ENCODE peak calls at places on chromosomes 2 and 18, in eight cellular contexts. Q is HCT116; E is CD8-positive, alpha-beta T cell; P is AG04449; I is heart right ventricle; U is NB4; C is cardiac muscle cell; W is type B pancreatic cell. R is an unnamed sample.

GRCh38 chr2:23662941-23663729 is 263.8 kb downstream of the ATAD2B start:
- DNase-seq in Q (no peak), E (no peak), P (no peak), U (no peak), W (no peak), C (peak), I (peak), R (no peak)

GRCh38 chr2:112629823-112630222 is 15.9 kb upstream of the SLC20A1 start:
- DNase-seq in Q (no peak), E (peak), C (no peak), U (no peak), P (no peak), I (no peak), W (peak), R (no peak)

GRCh38 chr2:159064446-159065301 is 96.2 kb downstream of the TANC1 start:
- DNase-seq in E (no peak), C (peak), U (no peak), W (no peak), I (no peak), Q (no peak), P (no peak), R (no peak)

GRCh38 chr18:21660078-21660477 is 44.5 kb downstream of the ABHD3 start:
- DNase-seq in P (no peak), I (no peak), Q (no peak), E (no peak), W (no peak), U (no peak), C (no peak), R (no peak)

GRCh38 chr2:108570416-108570815 is 36.1 kb downstream of the LIMS1 start:
- DNase-seq in C (peak), I (no peak), U (no peak), Q (no peak), P (no peak), E (no peak), W (no peak), R (no peak)

GRCh38 chr2:30106543-30106942 is 40.3 kb upstream of the YPEL5 start:
- DNase-seq in C (peak), U (no peak), P (no peak), E (no peak), I (no peak), W (no peak), Q (no peak), R (no peak)

GRCh38 chr18:50287441-50288347 is at the start of gene CXXC1:
- DNase-seq in E (peak), P (peak), I (peak), Q (peak), U (peak), C (peak), W (peak), R (peak)

GRCh38 chr2:238415036-238415764 is 11.5 kb upstream of the ASB1 start:
- DNase-seq in U (no peak), Q (no peak), C (no peak), E (no peak), I (no peak), W (no peak), P (no peak), R (no peak)

GRCh38 chr2:2771721-2772411 is 440.8 kb upstream of the MYT1L start:
- DNase-seq in W (no peak), Q (no peak), C (no peak), E (no peak), U (no peak), P (no peak), I (no peak), R (no peak)

GRCh38 chr18:57273194-57273593 is 79.2 kb upstream of the ST8SIA3 start:
- DNase-seq in U (no peak), P (no peak), E (no peak), I (no peak), W (no peak), C (no peak), Q (no peak), R (no peak)

GRCh38 chr18:50268022-50268747 is 1.9 kb upstream of the CFAP53 start:
- DNase-seq in I (peak), Q (no peak), P (no peak), U (no peak), E (peak), W (no peak), C (peak), R (no peak)

GRCh38 chr18:61643884-61644647 is 248.7 kb downstream of the RNF152 start:
- DNase-seq in Q (no peak), W (no peak), U (peak), E (no peak), C (no peak), I (no peak), P (no peak), R (no peak)

GRCh38 chr2:130385709-130386108 is 29.9 kb downstream of the PTPN18 start:
- DNase-seq in W (no peak), E (no peak), I (no peak), Q (no peak), P (no peak), U (no peak), C (no peak), R (no peak)

GRCh38 chr18:42635378-42636048 is 480.0 kb downstream of the RIT2 start:
- DNase-seq in P (no peak), C (peak), U (peak), Q (no peak), E (no peak), I (no peak), W (no peak), R (no peak)

GRCh38 chr2:66495788-66496640 is 61.1 kb downstream of the MEIS1 start:
- DNase-seq in U (peak), Q (no peak), P (peak), W (no peak), E (no peak), I (peak), C (peak), R (peak)

GRCh38 chr2:214713080-214713830 is 96.2 kb downstream of the BARD1 start:
- DNase-seq in P (no peak), W (no peak), C (no peak), E (no peak), I (no peak), U (no peak), Q (no peak), R (no peak)

GRCh38 chr2:234496835-234497591 is at the start of gene ARL4C:
- DNase-seq in E (peak), Q (no peak), I (peak), W (peak), C (peak), P (no peak), U (no peak), R (no peak)

GRCh38 chr2:224357098-224357901 is 44.6 kb downstream of the FAM124B start:
- DNase-seq in C (peak), I (peak), W (no peak), U (peak), E (peak), Q (peak), P (no peak), R (no peak)

GRCh38 chr18:62420513-62421209 is 95.6 kb downstream of the TNFRSF11A start:
- DNase-seq in Q (no peak), P (no peak), C (peak), U (peak), W (no peak), E (peak), I (no peak), R (peak)

GRCh38 chr18:7904529-7904928 is 337.4 kb downstream of the PTPRM start:
- DNase-seq in Q (no peak), E (no peak), P (no peak), W (no peak), U (no peak), I (no peak), C (no peak), R (no peak)

GRCh38 chr2:170436077-170436943 is 258.4 kb downstream of the MYO3B start:
- DNase-seq in P (no peak), Q (no peak), W (no peak), E (no peak), U (no peak), I (no peak), C (no peak), R (no peak)

GRCh38 chr2:39513641-39514094 is 76.6 kb upstream of the MAP4K3 start:
- DNase-seq in E (no peak), W (no peak), U (peak), C (peak), Q (peak), P (peak), I (peak), R (peak)

GRCh38 chr18:53850918-53851317 is 373.6 kb downstream of the MBD2 start:
- DNase-seq in Q (no peak), E (no peak), P (no peak), C (no peak), U (no peak), I (no peak), W (no peak), R (no peak)

GRCh38 chr18:30903566-30903965 is 139.0 kb downstream of the DSC3 start:
- DNase-seq in P (no peak), C (no peak), U (no peak), I (no peak), E (no peak), Q (peak), W (no peak), R (peak)

GRCh38 chr2:235967358-235967757 is 200.8 kb downstream of the GBX2 start:
- DNase-seq in U (peak), W (no peak), E (no peak), P (no peak), I (no peak), Q (no peak), C (no peak), R (no peak)

GRCh38 chr18:54387631-54388030 is 29.9 kb downstream of the C18orf54 start:
- DNase-seq in W (no peak), C (no peak), Q (no peak), P (no peak), U (no peak), E (no peak), I (no peak), R (no peak)

GRCh38 chr2:164620873-164621760 is at the start of gene GRB14:
- DNase-seq in P (no peak), Q (peak), I (peak), U (no peak), E (no peak), C (peak), W (peak), R (no peak)

GRCh38 chr2:103818176-103818575 is 1035.7 kb upstream of the POU3F3 start:
- DNase-seq in E (no peak), Q (no peak), I (no peak), U (no peak), W (no peak), P (no peak), C (no peak), R (no peak)

GRCh38 chr2:181198188-181198864 is 217.9 kb downstream of the UBE2E3 start:
- DNase-seq in P (no peak), Q (no peak), W (no peak), U (peak), I (no peak), E (no peak), C (no peak), R (no peak)

GRCh38 chr2:65275141-65275540 is 47.5 kb downstream of the ACTR2 start:
- DNase-seq in U (no peak), P (no peak), E (no peak), W (no peak), C (no peak), I (no peak), Q (no peak), R (no peak)

GRCh38 chr2:158392683-158393082 is 63.9 kb downstream of the CCDC148 start:
- DNase-seq in W (no peak), P (no peak), U (no peak), I (no peak), C (no peak), Q (no peak), E (no peak), R (no peak)

GRCh38 chr18:55195863-55196262 is 236.6 kb upstream of the CCDC68 start:
- DNase-seq in W (no peak), Q (no peak), I (no peak), U (no peak), C (no peak), E (no peak), P (no peak), R (no peak)

GRCh38 chr2:241355983-241356870 is at the start of gene FARP2:
- DNase-seq in P (peak), W (peak), E (peak), I (peak), Q (peak), C (peak), U (peak), R (peak)
- TF ChIP-seq CTCF in P (peak), W (no peak), E (no peak), I (no peak), Q (no peak), C (no peak), U (no peak), R (no peak)

GRCh38 chr18:11761553-11761952 is 72.5 kb downstream of the GNAL start:
- DNase-seq in Q (peak), P (no peak), W (no peak), E (no peak), C (no peak), U (no peak), I (no peak), R (no peak)
- TF ChIP-seq CTCF in Q (peak), P (no peak), W (peak), E (no peak), C (no peak), U (peak), I (no peak), R (peak)

DNA sequence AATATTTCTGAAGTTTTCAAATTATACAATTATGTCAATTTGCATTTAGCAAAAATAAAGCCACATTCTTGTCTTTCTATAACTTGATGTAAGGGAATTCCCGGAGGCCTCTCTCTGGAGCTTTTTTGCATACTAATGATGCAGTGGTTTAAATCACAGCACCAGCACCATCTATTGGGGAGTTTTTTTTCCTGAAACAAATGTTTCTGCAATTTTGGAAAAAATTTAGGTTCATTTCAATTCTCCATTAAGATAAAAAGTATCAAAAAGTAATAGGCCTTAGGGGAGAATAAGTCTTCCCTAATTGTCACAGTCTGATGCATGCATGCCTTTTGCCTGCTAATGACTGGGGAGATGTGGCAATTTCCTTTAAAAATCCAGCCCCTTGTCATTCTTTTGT is 13.5 kb downstream of the CBLN2 start:
- DNase-seq in C (no peak), P (no peak), E (no peak), U (no peak), W (no peak), Q (no peak), I (no peak), R (no peak)
- TF ChIP-seq CTCF in C (peak), P (no peak), E (no peak), U (no peak), W (peak), Q (no peak), I (no peak), R (peak)

GRCh38 chr2:231672617-231673347 is 35.5 kb upstream of the PTMA start:
- DNase-seq in C (peak), Q (peak), I (peak), W (no peak), U (peak), E (no peak), P (no peak), R (no peak)
- TF ChIP-seq CTCF in C (peak), Q (peak), I (peak), W (peak), U (peak), E (no peak), P (peak), R (peak)

GRCh38 chr2:173299764-173300163 is 54.9 kb upstream of the CDCA7 start:
- DNase-seq in U (peak), Q (no peak), E (no peak), P (no peak), I (no peak), C (no peak), W (no peak), R (no peak)
- TF ChIP-seq CTCF in U (no peak), Q (no peak), E (no peak), P (no peak), I (no peak), C (no peak), W (no peak), R (no peak)

GRCh38 chr2:172430671-172431070 is 3.3 kb downstream of the ITGA6 start:
- DNase-seq in I (no peak), Q (peak), W (no peak), C (no peak), P (no peak), U (no peak), E (no peak), R (no peak)

GRCh38 chr2:172430027-172430426 is 2.6 kb downstream of the ITGA6 start:
- DNase-seq in E (no peak), P (no peak), W (no peak), U (no peak), Q (no peak), I (no peak), C (no peak), R (no peak)

GRCh38 chr2:172428841-172429173 is 1.4 kb downstream of the ITGA6 start:
- DNase-seq in E (no peak), P (no peak), W (no peak), U (no peak), I (no peak), Q (no peak), C (no peak), R (no peak)

GRCh38 chr2:172427990-172428840 is 829 bp downstream of the ITGA6 start:
- DNase-seq in I (peak), C (no peak), P (no peak), Q (no peak), E (peak), U (peak), W (peak), R (no peak)

GRCh38 chr2:172429351-172429968 is 2.1 kb downstream of the ITGA6 start:
- DNase-seq in Q (no peak), P (no peak), C (peak), I (no peak), U (peak), W (no peak), E (no peak), R (no peak)
- TF ChIP-seq CTCF in Q (no peak), P (no peak), C (no peak), I (no peak), U (no peak), W (peak), E (peak), R (peak)

R was measured in epithelial cell of proximal tubule.